ENCODE peak calls at places on chromosomes 12 and 14, in four cellular contexts. One of them, this sample, is unnamed.

GRCh38 chr12:60070541-60070940 is 474.7 kb downstream of the SLC16A7 start:
- DNase-seq in neural progenitor cell: no peak
- DNase-seq in K562: no peak
- DNase-seq in GM23248: peak; percentile 2
- DNase-seq in this sample: no peak

GRCh38 chr12:102365365-102365764 is 115.0 kb downstream of the IGF1 start:
- DNase-seq in neural progenitor cell: no peak
- DNase-seq in K562: no peak
- DNase-seq in GM23248: no peak
- DNase-seq in this sample: no peak

GRCh38 chr14:105944632-105945610 is 418.5 kb downstream of the TMEM121 start:
- DNase-seq in neural progenitor cell: no peak
- DNase-seq in K562: peak; percentile 66
- DNase-seq in GM23248: peak; percentile 9
- DNase-seq in this sample: peak; percentile 89

GRCh38 chr14:104303705-104304425 is 165.5 kb downstream of the KIF26A start:
- DNase-seq in neural progenitor cell: no peak
- DNase-seq in K562: no peak
- DNase-seq in GM23248: no peak
- DNase-seq in this sample: no peak

GRCh38 chr12:55720071-55720564 is at the start of gene RDH5:
- DNase-seq in neural progenitor cell: no peak
- DNase-seq in K562: no peak
- DNase-seq in GM23248: peak; percentile 94
- DNase-seq in this sample: no peak

GRCh38 chr14:93669632-93670031 is 118.7 kb downstream of the PRIMA1 start:
- DNase-seq in neural progenitor cell: no peak
- DNase-seq in K562: no peak
- DNase-seq in GM23248: no peak
- DNase-seq in this sample: no peak

GRCh38 chr12:58922849-58923248 is 2.5 kb upstream of the LRIG3 start:
- DNase-seq in neural progenitor cell: no peak
- DNase-seq in K562: no peak
- DNase-seq in GM23248: peak; percentile 47
- DNase-seq in this sample: no peak

GRCh38 chr12:127383281-127383680 is 883.7 kb upstream of the TMEM132C start:
- DNase-seq in neural progenitor cell: no peak
- DNase-seq in K562: no peak
- DNase-seq in GM23248: peak; percentile 64
- DNase-seq in this sample: no peak

GRCh38 chr12:46895726-46896125 is 69.9 kb upstream of the SLC38A4 start:
- DNase-seq in neural progenitor cell: no peak
- DNase-seq in K562: no peak
- DNase-seq in GM23248: no peak
- DNase-seq in this sample: no peak

GRCh38 chr12:102543494-102543893 is 63.1 kb upstream of the IGF1 start:
- DNase-seq in neural progenitor cell: no peak
- DNase-seq in K562: no peak
- DNase-seq in GM23248: peak; percentile 32
- DNase-seq in this sample: no peak

GRCh38 chr14:21748869-21749303 is 75.3 kb upstream of the OR4E1 start:
- DNase-seq in neural progenitor cell: peak; percentile 78
- DNase-seq in K562: no peak
- DNase-seq in GM23248: peak; percentile 56
- DNase-seq in this sample: peak; percentile 48

GRCh38 chr14:68598621-68599447 is 194.0 kb downstream of the ZFP36L1 start:
- DNase-seq in neural progenitor cell: no peak
- DNase-seq in K562: no peak
- DNase-seq in GM23248: peak; percentile 79
- DNase-seq in this sample: no peak

GRCh38 chr14:67187826-67188225 is 1.4 kb upstream of the GARIN2 start:
- DNase-seq in neural progenitor cell: no peak
- DNase-seq in K562: no peak
- DNase-seq in GM23248: peak; percentile 70
- DNase-seq in this sample: no peak

GRCh38 chr12:94148841-94149780 is 734 bp downstream of the PLXNC1 start:
- DNase-seq in neural progenitor cell: peak; percentile 78
- DNase-seq in K562: no peak
- DNase-seq in GM23248: peak; percentile 57
- DNase-seq in this sample: peak; percentile 32
- H3K4me3 ChIP-seq in neural progenitor cell: peak overlapping the region; percentile 79
- H3K4me3 ChIP-seq in K562: no peak overlapping the region
- H3K4me3 ChIP-seq in GM23248: peak overlapping the region; percentile 67
- H3K4me3 ChIP-seq in this sample: no peak overlapping the region

DNA sequence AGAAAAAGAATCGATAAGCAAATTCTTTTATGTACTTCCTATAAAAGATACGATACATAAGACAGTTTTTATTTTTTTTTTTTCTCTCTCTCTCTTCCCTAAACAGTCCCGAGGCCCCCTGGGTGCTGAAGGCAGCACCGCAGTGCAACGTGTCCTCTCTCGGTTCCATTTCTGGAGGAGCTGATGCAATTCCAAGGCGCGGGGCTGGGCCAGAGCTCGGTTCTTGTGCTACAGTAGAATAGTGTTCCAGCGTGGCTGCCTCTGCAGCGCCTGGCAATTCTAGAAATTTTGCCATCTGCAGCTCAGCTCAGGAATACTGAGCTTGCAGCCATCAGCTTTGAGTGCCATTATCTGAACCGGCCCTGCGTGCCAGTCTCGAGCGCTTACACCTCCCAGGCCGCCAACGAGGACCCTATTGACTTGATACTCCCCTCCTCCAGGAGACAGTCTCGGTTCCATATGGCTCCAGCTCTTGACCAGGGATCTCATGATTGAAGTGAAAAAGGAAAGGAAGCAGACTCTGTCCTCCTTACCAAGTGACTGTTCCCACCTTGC is 630 bp downstream of the ALDH1L2 start:
- DNase-seq in neural progenitor cell: peak; percentile 34
- DNase-seq in K562: no peak
- DNase-seq in GM23248: peak; percentile 96
- DNase-seq in this sample: peak; percentile 52
- H3K4me3 ChIP-seq in neural progenitor cell: peak overlapping the region; percentile 67
- H3K4me3 ChIP-seq in K562: peak overlapping the region; percentile 57
- H3K4me3 ChIP-seq in GM23248: peak overlapping the region; percentile 83
- H3K4me3 ChIP-seq in this sample: peak overlapping the region; percentile 93

DNA sequence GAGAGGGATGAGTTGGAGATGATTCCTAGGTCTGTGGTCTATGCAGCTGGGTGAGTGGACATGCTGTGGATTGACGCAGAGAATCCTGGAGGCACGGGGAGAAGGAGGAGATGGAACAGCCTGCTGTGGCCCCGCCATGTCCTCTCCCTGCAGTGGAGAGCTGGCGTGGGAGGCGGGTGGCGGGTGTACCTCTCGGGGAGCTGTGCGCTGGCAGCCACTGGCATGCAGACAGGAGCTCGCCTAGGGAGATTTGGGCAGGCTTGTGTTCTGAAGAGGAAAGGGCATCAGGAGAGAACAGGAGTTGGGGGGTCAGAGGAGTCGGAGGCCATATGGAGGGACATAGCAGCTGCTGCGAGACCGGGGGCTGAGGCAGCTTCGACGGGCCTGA is 56.1 kb downstream of the TECPR2 start:
- DNase-seq in neural progenitor cell: no peak
- DNase-seq in K562: no peak
- DNase-seq in GM23248: no peak
- DNase-seq in this sample: no peak
- H3K4me3 ChIP-seq in neural progenitor cell: no peak overlapping the region
- H3K4me3 ChIP-seq in K562: no peak overlapping the region
- H3K4me3 ChIP-seq in GM23248: no peak overlapping the region
- H3K4me3 ChIP-seq in this sample: no peak overlapping the region

GRCh38 chr12:107108995-107109508 is 15.7 kb upstream of the CRY1 start:
- DNase-seq in neural progenitor cell: no peak
- DNase-seq in K562: no peak
- DNase-seq in GM23248: no peak
- DNase-seq in this sample: no peak

GRCh38 chr12:107107381-107107780 is 14.0 kb upstream of the CRY1 start:
- DNase-seq in neural progenitor cell: no peak
- DNase-seq in K562: no peak
- DNase-seq in GM23248: no peak
- DNase-seq in this sample: no peak

GRCh38 chr12:107109726-107110518 is 16.6 kb upstream of the CRY1 start:
- DNase-seq in neural progenitor cell: no peak
- DNase-seq in K562: peak; percentile 14
- DNase-seq in GM23248: no peak
- DNase-seq in this sample: no peak

GRCh38 chr12:107111314-107111713 is 18.0 kb upstream of the CRY1 start:
- DNase-seq in neural progenitor cell: no peak
- DNase-seq in K562: no peak
- DNase-seq in GM23248: no peak
- DNase-seq in this sample: no peak

GRCh38 chr12:107110519-107110859 is 17.1 kb upstream of the CRY1 start:
- DNase-seq in neural progenitor cell: no peak
- DNase-seq in K562: no peak
- DNase-seq in GM23248: no peak
- DNase-seq in this sample: no peak
- H3K4me3 ChIP-seq in neural progenitor cell: no peak overlapping the region
- H3K4me3 ChIP-seq in K562: peak overlapping the region; percentile 2
- H3K4me3 ChIP-seq in GM23248: no peak overlapping the region
- H3K4me3 ChIP-seq in this sample: no peak overlapping the region

GRCh38 chr12:116360579-116361403 is 83.3 kb upstream of the MED13L start:
- DNase-seq in neural progenitor cell: no peak
- DNase-seq in K562: peak; percentile 82
- DNase-seq in GM23248: no peak
- DNase-seq in this sample: no peak
- H3K4me3 ChIP-seq in neural progenitor cell: no peak overlapping the region
- H3K4me3 ChIP-seq in K562: peak overlapping the region; percentile 18
- H3K4me3 ChIP-seq in GM23248: no peak overlapping the region
- H3K4me3 ChIP-seq in this sample: no peak overlapping the region

DNA sequence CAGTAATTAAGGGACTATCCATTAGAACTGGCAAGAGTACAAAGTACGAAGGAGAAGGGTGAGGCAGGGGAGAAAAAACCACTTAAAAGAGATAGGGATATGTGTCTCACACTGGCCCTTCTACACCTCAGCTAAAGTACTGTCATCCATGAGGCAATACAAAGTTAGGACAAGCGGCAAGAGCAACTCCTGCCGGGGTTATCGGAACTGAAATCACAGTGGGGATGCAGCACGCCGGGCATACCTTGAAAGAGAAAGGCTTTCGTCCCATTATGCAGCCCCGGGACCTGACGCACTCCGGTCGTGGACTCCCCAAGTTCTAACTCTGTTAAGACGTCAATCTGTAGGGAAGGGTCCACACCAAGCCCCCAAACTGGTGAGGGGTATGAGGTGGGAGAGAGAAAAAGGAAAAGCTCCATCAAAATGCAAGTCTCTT is 1.1 kb downstream of the NELL2 start:
- DNase-seq in neural progenitor cell: peak; percentile 63
- DNase-seq in K562: no peak
- DNase-seq in GM23248: peak; percentile 7
- DNase-seq in this sample: no peak
- H3K4me3 ChIP-seq in neural progenitor cell: peak overlapping the region; percentile 88
- H3K4me3 ChIP-seq in K562: no peak overlapping the region
- H3K4me3 ChIP-seq in GM23248: peak overlapping the region; percentile 70
- H3K4me3 ChIP-seq in this sample: no peak overlapping the region

GRCh38 chr12:52230364-52231281 is 2.4 kb upstream of the KRT7 start:
- DNase-seq in neural progenitor cell: peak; percentile 44
- DNase-seq in K562: no peak
- DNase-seq in GM23248: peak; percentile 90
- DNase-seq in this sample: no peak
- H3K4me3 ChIP-seq in neural progenitor cell: no peak overlapping the region
- H3K4me3 ChIP-seq in K562: no peak overlapping the region
- H3K4me3 ChIP-seq in GM23248: peak overlapping the region; percentile 14
- H3K4me3 ChIP-seq in this sample: no peak overlapping the region

GRCh38 chr14:59148334-59148900 is 40.0 kb upstream of the DAAM1 start:
- DNase-seq in neural progenitor cell: no peak
- DNase-seq in K562: no peak
- DNase-seq in GM23248: no peak
- DNase-seq in this sample: no peak
- H3K4me3 ChIP-seq in neural progenitor cell: no peak overlapping the region
- H3K4me3 ChIP-seq in K562: no peak overlapping the region
- H3K4me3 ChIP-seq in GM23248: no peak overlapping the region
- H3K4me3 ChIP-seq in this sample: no peak overlapping the region

GRCh38 chr14:100065161-100065871 is at the start of gene EVL:
- DNase-seq in neural progenitor cell: no peak
- DNase-seq in K562: no peak
- DNase-seq in GM23248: no peak
- DNase-seq in this sample: no peak

GRCh38 chr14:100067971-100068959 is 3.0 kb downstream of the EVL start:
- DNase-seq in neural progenitor cell: no peak
- DNase-seq in K562: peak; percentile 74
- DNase-seq in GM23248: peak; percentile 62
- DNase-seq in this sample: no peak

GRCh38 chr14:100067481-100067880 is 2.3 kb downstream of the EVL start:
- DNase-seq in neural progenitor cell: no peak
- DNase-seq in K562: no peak
- DNase-seq in GM23248: no peak
- DNase-seq in this sample: no peak

GRCh38 chr14:100065942-100066574 is 836 bp downstream of the EVL start:
- DNase-seq in neural progenitor cell: no peak
- DNase-seq in K562: no peak
- DNase-seq in GM23248: no peak
- DNase-seq in this sample: no peak

DNA sequence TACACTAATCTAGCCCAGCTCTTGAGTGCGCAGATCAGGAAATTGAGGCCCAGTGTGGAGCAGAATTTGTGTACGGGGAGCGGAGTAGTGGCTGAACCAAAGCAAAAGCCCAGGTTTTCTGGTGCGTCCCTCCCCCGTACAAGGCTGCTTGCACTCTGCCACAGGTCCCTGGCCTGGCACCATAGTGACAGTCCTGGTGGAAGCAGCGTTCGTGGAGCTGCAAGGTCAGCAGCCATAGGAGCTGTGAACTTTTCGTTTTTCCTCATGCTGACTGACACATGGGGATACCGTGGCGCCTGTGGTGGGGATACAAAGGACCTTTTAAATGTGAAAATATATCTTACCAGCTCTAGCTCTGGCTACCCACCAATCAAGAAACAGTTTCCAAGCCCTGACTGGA is 1.8 kb downstream of the EVL start:
- DNase-seq in neural progenitor cell: no peak
- DNase-seq in K562: no peak
- DNase-seq in GM23248: no peak
- DNase-seq in this sample: no peak
- H3K4me3 ChIP-seq in neural progenitor cell: no peak overlapping the region
- H3K4me3 ChIP-seq in K562: no peak overlapping the region
- H3K4me3 ChIP-seq in GM23248: no peak overlapping the region
- H3K4me3 ChIP-seq in this sample: no peak overlapping the region